ENCODE peak calls at places on chromosomes 16 and 17, in eight cellular contexts. Z is HCT116, C is epithelial cell of esophagus, W is psoas muscle, K is Peyer's patch, D is thoracic aorta, J is upper lobe of left lung, S is heart right ventricle. R is an unnamed sample.

GRCh38 chr17:59751955-59752413 is 44.5 kb downstream of the VMP1 start:
- DNase-seq in K (no peak), W (no peak), J (no peak), Z (no peak), S (no peak), C (no peak), D (no peak), R (no peak)

GRCh38 chr17:4201231-4201630 is 58.2 kb downstream of the CYB5D2 start:
- DNase-seq in W (no peak), S (no peak), D (no peak), Z (no peak), C (no peak), J (no peak), K (no peak), R (no peak)

GRCh38 chr16:88286301-88286923 is 96.3 kb upstream of the ZNF469 start:
- DNase-seq in S (no peak), D (no peak), K (no peak), W (no peak), C (no peak), J (no peak), Z (no peak), R (no peak)

GRCh38 chr16:19709381-19710136 is 8.5 kb downstream of the KNOP1 start:
- DNase-seq in W (no peak), S (no peak), J (no peak), D (no peak), K (no peak), Z (no peak), C (no peak), R (no peak)

GRCh38 chr17:33952425-33952824 is 302.7 kb upstream of the CCL2 start:
- DNase-seq in C (no peak), W (no peak), S (no peak), K (no peak), D (no peak), J (no peak), Z (no peak), R (no peak)

GRCh38 chr17:17042851-17043667 is 802 bp downstream of the MPRIP start:
- DNase-seq in S (peak; percentile 35), Z (no peak), C (peak; percentile 70), K (peak; percentile 53), J (peak; percentile 86), D (no peak), W (peak; percentile 60), R (no peak)

GRCh38 chr16:68359398-68360191 is 48.8 kb downstream of the PRMT7 start:
- DNase-seq in J (no peak), K (no peak), S (no peak), W (no peak), D (no peak), C (no peak), Z (no peak), R (no peak)

GRCh38 chr17:65856865-65857264 is 295.4 kb upstream of the AXIN2 start:
- DNase-seq in K (no peak), D (no peak), J (no peak), W (no peak), S (no peak), C (peak; percentile 40), Z (no peak), R (peak; percentile 52)

GRCh38 chr17:56478836-56479447 is 114.6 kb upstream of the NOG start:
- DNase-seq in Z (peak; percentile 58), C (peak; percentile 38), S (no peak), K (no peak), W (no peak), J (no peak), D (no peak), R (no peak)

GRCh38 chr17:49369089-49369488 is 7.0 kb upstream of the ZNF652 start:
- DNase-seq in J (no peak), W (no peak), D (no peak), K (peak; percentile 2), Z (no peak), S (no peak), C (no peak), R (no peak)

GRCh38 chr17:59826741-59827453 is 65.8 kb downstream of the TUBD1 start:
- DNase-seq in Z (no peak), C (no peak), D (no peak), J (no peak), K (peak; percentile 34), S (no peak), W (no peak), R (no peak)

GRCh38 chr16:11534262-11534661 is 52.5 kb downstream of the LITAF start:
- DNase-seq in S (no peak), K (no peak), Z (no peak), W (no peak), C (no peak), D (no peak), J (no peak), R (no peak)

GRCh38 chr17:66533572-66533971 is 231.2 kb downstream of the PRKCA start:
- DNase-seq in K (no peak), J (no peak), D (no peak), C (no peak), Z (no peak), W (no peak), S (no peak), R (no peak)

GRCh38 chr17:65196617-65197016 is 59.4 kb downstream of the RGS9 start:
- DNase-seq in K (no peak), Z (no peak), W (no peak), D (no peak), J (no peak), S (no peak), C (no peak), R (no peak)

GRCh38 chr17:72603346-72604242 is 482.8 kb downstream of the SOX9 start:
- DNase-seq in Z (no peak), S (no peak), K (no peak), D (no peak), J (no peak), W (no peak), C (no peak), R (no peak)

GRCh38 chr17:65064452-65065019 is 8.0 kb upstream of the GNA13 start:
- DNase-seq in Z (no peak), D (no peak), J (no peak), C (peak; percentile 96), S (no peak), K (no peak), W (no peak), R (no peak)

GRCh38 chr17:37706446-37706845 is 38.4 kb downstream of the HNF1B start:
- DNase-seq in C (no peak), Z (no peak), K (no peak), D (no peak), S (no peak), W (no peak), J (no peak), R (no peak)

GRCh38 chr16:16164244-16164643 is 59.0 kb downstream of the ABCC6 start:
- DNase-seq in K (no peak), D (no peak), C (no peak), J (no peak), W (no peak), S (no peak), Z (no peak), R (no peak)

GRCh38 chr16:1634541-1634940 is 22.4 kb downstream of the CRAMP1 start:
- DNase-seq in D (no peak), C (no peak), S (no peak), J (no peak), K (no peak), Z (no peak), W (no peak), R (no peak)

GRCh38 chr16:53036066-53036465 is 16.6 kb downstream of the CHD9NB start:
- DNase-seq in D (no peak), S (no peak), W (no peak), C (no peak), J (no peak), Z (no peak), K (no peak), R (no peak)

GRCh38 chr17:76379646-76380376 is 4.6 kb upstream of the SPHK1 start:
- DNase-seq in K (no peak), W (no peak), J (no peak), C (peak; percentile 1), D (no peak), Z (no peak), S (no peak), R (no peak)

GRCh38 chr16:49857423-49858181 is 1.7 kb upstream of the ZNF423 start:
- DNase-seq in J (peak; percentile 92), W (peak; percentile 87), D (no peak), Z (peak; percentile 60), C (peak; percentile 56), S (peak; percentile 60), K (peak; percentile 76), R (no peak)

GRCh38 chr16:49855822-49856740 is at the start of gene ZNF423:
- DNase-seq in S (no peak), K (no peak), D (no peak), Z (no peak), J (peak; percentile 87), W (peak; percentile 63), C (no peak), R (no peak)

GRCh38 chr16:49858200-49859129 is 2.6 kb upstream of the ZNF423 start:
- DNase-seq in J (peak; percentile 91), D (peak; percentile 61), W (peak; percentile 77), C (no peak), S (peak; percentile 66), K (peak; percentile 54), Z (no peak), R (no peak)

GRCh38 chr16:49855280-49855821 is 561 bp downstream of the ZNF423 start:
- DNase-seq in J (peak; percentile 95), C (peak; percentile 75), Z (no peak), K (peak; percentile 89), S (peak; percentile 90), D (no peak), W (peak; percentile 96), R (no peak)

GRCh38 chr16:49856741-49857330 is 924 bp upstream of the ZNF423 start:
- DNase-seq in D (no peak), W (peak; percentile 92), S (peak; percentile 87), K (peak; percentile 79), Z (peak; percentile 35), C (peak; percentile 73), J (peak; percentile 91), R (peak; percentile 28)
- TF ChIP-seq CTCF in D (no peak), W (peak; percentile 48), S (peak; percentile 47), K (peak; percentile 53), Z (no peak), C (no peak), J (no peak), R (peak; percentile 32)

GRCh38 chr17:10292057-10292931 is 80.5 kb downstream of the MYH13 start:
- DNase-seq in Z (peak; percentile 75), J (no peak), S (peak; percentile 51), W (peak; percentile 72), D (no peak), C (no peak), K (no peak), R (peak; percentile 21)
- H3K4me3 ChIP-seq in Z (no peak overlapping the region), J (no peak overlapping the region), S (peak overlapping the region; percentile 26), W (no peak overlapping the region), D (no peak overlapping the region), C (no peak overlapping the region), K (no peak overlapping the region), R (no peak overlapping the region)

GRCh38 chr17:63855185-63855584 is 12.7 kb upstream of the SMARCD2 start:
- DNase-seq in C (no peak), W (no peak), D (no peak), K (no peak), J (no peak), Z (no peak), S (no peak), R (no peak)
- TF ChIP-seq CTCF in C (no peak), W (no peak), D (no peak), K (no peak), J (no peak), Z (no peak), S (no peak), R (no peak)

DNA sequence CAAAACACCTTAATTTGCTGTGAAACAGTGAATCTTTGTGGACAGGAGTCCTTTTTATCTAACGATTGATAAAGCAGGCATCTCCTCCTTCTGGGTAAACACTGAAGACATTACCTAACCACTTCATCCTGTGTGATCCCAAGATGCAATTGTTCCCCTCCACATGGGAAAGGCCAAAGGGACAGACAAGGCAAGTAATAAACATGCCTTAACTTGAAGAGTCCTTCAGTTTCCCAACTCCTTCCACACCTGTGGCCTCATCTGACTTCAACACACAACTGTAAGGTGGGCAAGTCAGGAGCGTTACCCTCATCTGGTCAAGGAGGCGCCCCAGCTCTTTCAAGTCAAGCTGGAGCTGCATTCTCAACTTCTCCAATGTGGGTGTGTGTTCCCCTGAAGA is 278.6 kb downstream of the ABCC12 start:
- DNase-seq in K (no peak), Z (no peak), W (no peak), J (no peak), C (peak; percentile 66), S (no peak), D (no peak), R (no peak)
- H3K4me3 ChIP-seq in K (no peak overlapping the region), Z (no peak overlapping the region), W (no peak overlapping the region), J (no peak overlapping the region), C (no peak overlapping the region), S (no peak overlapping the region), D (no peak overlapping the region), R (no peak overlapping the region)